ENCODE peak calls at places on chromosomes 3 and 15, in four cellular contexts. N is A549, S is HepG2, M is K562. H is an unnamed sample.

GRCh38 chr3:112020653-112021052 is 13.9 kb upstream of the TMPRSS7 start:
- DNase-seq in N (no peak), S (no peak), M (no peak), H (no peak)

GRCh38 chr15:87816811-87817210 is 439.7 kb downstream of the NTRK3 start:
- DNase-seq in N (peak; percentile 75), S (no peak), M (no peak), H (no peak)

GRCh38 chr15:49902791-49903481 is 216.1 kb downstream of the ATP8B4 start:
- DNase-seq in N (peak; percentile 39), S (no peak), M (no peak), H (no peak)

GRCh38 chr3:35773398-35773797 is 134.1 kb downstream of the ARPP21 start:
- DNase-seq in N (no peak), S (no peak), M (no peak), H (no peak)

GRCh38 chr3:27125821-27126501 is 243.2 kb downstream of the NEK10 start:
- DNase-seq in N (no peak), S (no peak), M (no peak), H (no peak)

GRCh38 chr3:169660709-169661566 is 2.6 kb downstream of the MECOM start:
- DNase-seq in N (no peak), S (no peak), M (no peak), H (no peak)

GRCh38 chr3:138188013-138188352 is 882 bp downstream of the ARMC8 start:
- DNase-seq in N (no peak), S (no peak), M (peak; percentile 60), H (no peak)

GRCh38 chr3:13365390-13366379 is 54.4 kb downstream of the NUP210 start:
- DNase-seq in N (no peak), S (no peak), M (no peak), H (no peak)

GRCh38 chr3:37909067-37909911 is 47.6 kb downstream of the CTDSPL start:
- DNase-seq in N (no peak), S (peak; percentile 91), M (peak; percentile 10), H (no peak)

GRCh38 chr15:81789403-81789802 is 256.4 kb downstream of the MEX3B start:
- DNase-seq in N (no peak), S (no peak), M (no peak), H (no peak)

GRCh38 chr15:82739086-82739485 is 29.4 kb upstream of the AP3B2 start:
- DNase-seq in N (no peak), S (no peak), M (peak; percentile 40), H (no peak)

GRCh38 chr3:157336252-157337009 is 100.2 kb upstream of the PTX3 start:
- DNase-seq in N (peak; percentile 30), S (no peak), M (no peak), H (no peak)

GRCh38 chr15:68399096-68400065 is 32.6 kb downstream of the ITGA11 start:
- DNase-seq in N (no peak), S (no peak), M (no peak), H (no peak)

GRCh38 chr3:183895296-183895695 is 10.6 kb upstream of the PARL start:
- DNase-seq in N (peak; percentile 46), S (peak; percentile 44), M (peak; percentile 63), H (no peak)

GRCh38 chr3:194148383-194148782 is 12.4 kb downstream of the HES1 start:
- DNase-seq in N (no peak), S (no peak), M (no peak), H (no peak)

GRCh38 chr3:151467069-151467468 is 6.2 kb upstream of the IGSF10 start:
- DNase-seq in N (no peak), S (no peak), M (no peak), H (no peak)

GRCh38 chr15:43255376-43255775 is 11.4 kb downstream of the TGM5 start:
- DNase-seq in N (no peak), S (no peak), M (no peak), H (no peak)

GRCh38 chr3:13011369-13012227 is 61.6 kb downstream of the IQSEC1 start:
- DNase-seq in N (no peak), S (peak; percentile 32), M (peak; percentile 79), H (peak; percentile 92)

GRCh38 chr15:73928971-73929627 is 2.8 kb downstream of the LOXL1 start:
- DNase-seq in N (no peak), S (no peak), M (no peak), H (no peak)

GRCh38 chr3:10552631-10552943 is 47.2 kb upstream of the ATP2B2 start:
- DNase-seq in N (no peak), S (no peak), M (no peak), H (no peak)

GRCh38 chr3:188390347-188390718 is 236.4 kb downstream of the LPP start:
- DNase-seq in N (no peak), S (no peak), M (no peak), H (no peak)

GRCh38 chr3:2156244-2156847 is 57.7 kb downstream of the CNTN4 start:
- DNase-seq in N (peak; percentile 46), S (peak; percentile 8), M (peak; percentile 47), H (no peak)

GRCh38 chr3:5019411-5020261 is 40.4 kb downstream of the BHLHE40 start:
- DNase-seq in N (peak; percentile 49), S (no peak), M (peak; percentile 94), H (no peak)

GRCh38 chr15:90870354-90871096 is 2.1 kb downstream of the FURIN start:
- DNase-seq in N (no peak), S (no peak), M (peak; percentile 41), H (no peak)

GRCh38 chr15:72846027-72846426 is 62.5 kb upstream of the ADPGK start:
- DNase-seq in N (no peak), S (no peak), M (no peak), H (no peak)

GRCh38 chr15:85412956-85413854 is 32.8 kb downstream of the AKAP13 start:
- DNase-seq in N (peak; percentile 93), S (peak; percentile 90), M (no peak), H (peak; percentile 96)

GRCh38 chr15:66252411-66253295 is 897 bp downstream of the MEGF11 start:
- DNase-seq in N (peak; percentile 51), S (peak; percentile 7), M (peak; percentile 56), H (no peak)

GRCh38 chr3:14634763-14635400 is 16.7 kb upstream of the CCDC174 start:
- DNase-seq in N (peak; percentile 13), S (no peak), M (no peak), H (no peak)

GRCh38 chr3:44762170-44762677 is 630 bp downstream of the KIF15 start:
- DNase-seq in N (no peak), S (no peak), M (peak; percentile 37), H (no peak)

GRCh38 chr15:75067123-75067854 is 43.9 kb downstream of the PPCDC start:
- DNase-seq in N (no peak), S (no peak), M (peak; percentile 80), H (no peak)

GRCh38 chr15:39585394-39585841 is 4.5 kb downstream of the THBS1 start:
- DNase-seq in N (no peak), S (no peak), M (no peak), H (no peak)
- H3K4me1 ChIP-seq in N (peaks cover 26% of the 10 kb centered on the region), S (peaks cover 54% of the 10 kb centered on the region), M (no peaks in the 10 kb centered on the region), H (no peaks in the 10 kb centered on the region)

DNA sequence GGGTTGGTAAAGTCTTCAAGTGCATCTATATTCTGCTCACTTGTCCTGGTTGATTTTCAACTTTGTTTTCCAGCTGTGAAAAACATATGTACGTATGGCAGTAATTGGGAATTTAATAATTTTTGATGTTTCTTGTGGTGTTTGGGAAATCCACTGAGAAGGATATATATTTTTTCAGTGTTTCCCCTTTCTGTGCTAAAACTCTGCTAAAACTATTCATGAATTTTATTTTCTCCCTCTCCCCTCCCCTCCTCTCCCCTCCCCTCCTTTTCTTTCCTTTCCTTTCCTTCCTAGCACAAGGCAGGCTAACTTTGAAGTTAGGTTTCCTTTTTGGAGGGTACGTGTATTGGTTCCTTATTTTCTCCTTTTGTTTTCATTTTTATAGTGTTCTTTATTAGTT is 220.7 kb downstream of the PDCD6IP start:
- DNase-seq in N (no peak), S (no peak), M (no peak), H (no peak)
- TF ChIP-seq USF2 in N (no peak), S (no peak), M (no peak), H (no peak)

DNA sequence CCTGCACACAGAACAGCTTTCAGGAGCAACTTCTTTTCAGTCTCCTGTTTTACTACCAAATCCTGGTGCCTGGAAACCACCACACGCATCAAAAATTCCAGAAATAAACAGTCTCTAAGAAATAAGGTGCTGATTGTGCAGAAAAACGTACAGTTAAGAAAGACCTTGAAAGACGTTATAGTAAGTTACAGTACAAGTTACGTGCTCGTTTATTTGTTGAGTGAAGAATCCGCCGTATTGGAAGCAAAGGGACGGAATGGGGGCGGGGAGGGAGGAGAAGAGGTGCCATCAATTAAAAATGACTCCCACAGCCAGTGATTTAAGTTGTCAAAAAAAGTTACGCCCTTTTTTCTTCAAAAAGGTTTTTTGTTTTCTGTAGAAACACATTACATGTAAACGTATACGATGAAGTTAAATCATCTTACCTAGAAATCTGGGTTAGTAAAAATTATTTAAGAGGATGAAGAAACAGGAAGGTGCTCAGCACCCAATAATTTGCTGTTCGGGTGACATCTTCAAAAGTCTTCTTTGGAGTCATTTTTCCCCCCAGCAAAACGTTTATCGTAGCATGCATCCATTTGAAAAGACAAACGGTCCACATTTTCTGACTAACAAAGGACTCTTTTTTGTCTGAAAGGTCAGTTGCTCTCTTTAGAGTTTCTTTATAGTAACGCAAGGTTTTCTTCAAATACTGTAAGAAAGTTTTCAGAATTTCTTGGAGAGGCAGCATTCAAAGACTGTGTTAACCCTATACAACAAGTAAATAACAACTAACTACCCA is 782 bp upstream of the UACA start:
- DNase-seq in N (no peak), S (no peak), M (no peak), H (no peak)
- H3K4me1 ChIP-seq in N (peaks cover 40% of the 10 kb centered on the region), S (peaks cover 57% of the 10 kb centered on the region), M (no peaks in the 10 kb centered on the region), H (peaks cover 3% of the 10 kb centered on the region)

GRCh38 chr3:126928921-126929485 is 53.9 kb upstream of the PLXNA1 start:
- DNase-seq in N (no peak), S (no peak), M (no peak), H (no peak)
- TF ChIP-seq USF2 in N (no peak), S (no peak), M (no peak), H (no peak)

H was measured in GM12878.